ENCODE peak calls at places on chromosome 1, in seven cellular contexts. J is CD4-positive, alpha-beta T cell; P is aorta; R is transverse colon; C is tibial artery; H is mesenchymal stem cell; L is ovary. Z is an unnamed sample.
A peak's percentile ranks its signal among the peaks of the same experiment; 100 is the strongest.

GRCh38 chr1:42013881-42014470 is 95.3 kb upstream of the HIVEP3 start:
- DNase-seq in P (no peak), J (no peak), H (no peak), C (no peak), R (no peak), L (no peak), Z (no peak)

GRCh38 chr1:29856663-29857224 is 620.4 kb downstream of the PTPRU start:
- DNase-seq in L (no peak), J (no peak), H (no peak), P (no peak), C (peak; percentile 54), R (no peak), Z (no peak)

GRCh38 chr1:50704126-50704525 is 255.9 kb downstream of the FAF1 start:
- DNase-seq in L (no peak), J (no peak), H (peak; percentile 58), R (no peak), C (no peak), P (no peak), Z (no peak)

GRCh38 chr1:242890211-242890741 is 364.8 kb downstream of the CEP170 start:
- DNase-seq in C (no peak), L (no peak), P (no peak), R (no peak), J (no peak), H (no peak), Z (no peak)

GRCh38 chr1:154342836-154343472 is 17.6 kb downstream of the ATP8B2 start:
- DNase-seq in L (no peak), H (no peak), J (peak; percentile 63), C (no peak), R (peak; percentile 61), P (peak; percentile 78), Z (peak; percentile 61)

GRCh38 chr1:5907386-5907785 is 84.8 kb downstream of the NPHP4 start:
- DNase-seq in J (no peak), R (no peak), P (peak; percentile 57), L (no peak), C (peak; percentile 28), H (no peak), Z (no peak)

GRCh38 chr1:206788487-206789050 is 16.3 kb upstream of the IL10 start:
- DNase-seq in J (no peak), P (no peak), C (no peak), R (no peak), L (no peak), H (no peak), Z (no peak)

GRCh38 chr1:15696956-15697521 is 12.9 kb downstream of the PLEKHM2 start:
- DNase-seq in P (no peak), J (no peak), C (no peak), L (no peak), R (peak; percentile 44), H (no peak), Z (no peak)

GRCh38 chr1:222892137-222892763 is 77.4 kb downstream of the DISP1 start:
- DNase-seq in P (no peak), C (no peak), R (no peak), J (no peak), H (peak; percentile 93), L (no peak), Z (no peak)

GRCh38 chr1:220902916-220903315 is 23.7 kb downstream of the HLX start:
- DNase-seq in C (no peak), P (no peak), R (no peak), J (no peak), L (no peak), H (peak; percentile 14), Z (no peak)

GRCh38 chr1:78047131-78047530 is 1.4 kb downstream of the GIPC2 start:
- DNase-seq in R (no peak), H (no peak), C (no peak), J (no peak), L (no peak), P (no peak), Z (no peak)

GRCh38 chr1:234271243-234271606 is 102.0 kb upstream of the COA6 start:
- DNase-seq in J (no peak), P (no peak), H (no peak), R (no peak), L (no peak), C (no peak), Z (no peak)

GRCh38 chr1:161890574-161890973 is 124.5 kb downstream of the ATF6 start:
- DNase-seq in C (no peak), H (no peak), J (no peak), L (no peak), R (no peak), P (no peak), Z (no peak)

GRCh38 chr1:186967659-186968394 is 139.1 kb downstream of the PLA2G4A start:
- DNase-seq in C (no peak), L (no peak), R (no peak), J (no peak), P (no peak), H (peak; percentile 45), Z (no peak)

GRCh38 chr1:240967070-240967724 is 355.2 kb upstream of the GREM2 start:
- DNase-seq in J (no peak), L (no peak), P (no peak), H (no peak), R (no peak), C (no peak), Z (no peak)

GRCh38 chr1:12153181-12153785 is 13.5 kb upstream of the TNFRSF1B start:
- DNase-seq in P (no peak), C (peak; percentile 83), L (no peak), H (peak; percentile 93), R (peak; percentile 53), J (no peak), Z (no peak)

GRCh38 chr1:164644774-164645634 is 86.0 kb downstream of the PBX1 start:
- DNase-seq in P (no peak), J (no peak), L (no peak), H (peak; percentile 47), C (no peak), R (no peak), Z (no peak)

GRCh38 chr1:238345837-238346236 is 455.1 kb upstream of the ZP4 start:
- DNase-seq in C (no peak), L (no peak), R (no peak), P (no peak), H (no peak), J (no peak), Z (no peak)
- H3K9me3 ChIP-seq in C (no peaks in the 10 kb centered on the region), L (no peaks in the 10 kb centered on the region), R (no peaks in the 10 kb centered on the region), P (no peaks in the 10 kb centered on the region), H (peaks cover 12% of the 10 kb centered on the region), J (no peaks in the 10 kb centered on the region), Z (no peaks in the 10 kb centered on the region)

DNA sequence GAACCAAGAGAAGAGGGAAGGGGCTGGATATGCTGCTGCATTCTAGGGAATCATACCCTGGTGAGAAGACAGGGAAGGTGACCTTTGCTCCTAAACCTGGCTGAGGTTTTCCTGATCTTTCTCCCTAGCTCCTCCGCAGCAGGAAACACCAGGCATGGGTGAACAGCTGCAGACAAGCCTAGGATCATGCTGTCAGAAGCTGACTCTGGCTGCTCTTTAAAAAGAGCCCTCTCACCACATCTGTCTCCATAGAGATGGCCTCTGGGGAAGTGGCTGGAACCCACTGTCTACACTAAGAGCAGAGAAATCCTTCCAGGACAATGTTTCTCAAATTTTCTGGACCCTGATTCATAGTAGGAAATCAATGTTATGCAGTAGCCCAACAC is 57.6 kb downstream of the CD34 start:
- DNase-seq in C (no peak), R (no peak), L (no peak), H (no peak), J (no peak), P (no peak), Z (no peak)
- H3K9me3 ChIP-seq in C (no peaks in the 10 kb centered on the region), R (no peaks in the 10 kb centered on the region), L (no peaks in the 10 kb centered on the region), H (no peaks in the 10 kb centered on the region), J (no peaks in the 10 kb centered on the region), P (no peaks in the 10 kb centered on the region), Z (no peaks in the 10 kb centered on the region)

GRCh38 chr1:228243093-228243492 is 35.2 kb downstream of the OBSCN start:
- DNase-seq in R (no peak), J (no peak), H (no peak), C (no peak), L (no peak), P (no peak), Z (no peak)

GRCh38 chr1:228240411-228241240 is 32.8 kb downstream of the OBSCN start:
- DNase-seq in R (no peak), P (no peak), J (no peak), C (no peak), H (no peak), L (no peak), Z (no peak)

GRCh38 chr1:228238461-228238860 is 30.6 kb downstream of the OBSCN start:
- DNase-seq in L (no peak), R (no peak), C (no peak), J (no peak), H (no peak), P (no peak), Z (no peak)

GRCh38 chr1:228242313-228242864 is 34.5 kb downstream of the OBSCN start:
- DNase-seq in J (no peak), P (no peak), C (no peak), R (no peak), H (no peak), L (no peak), Z (no peak)

DNA sequence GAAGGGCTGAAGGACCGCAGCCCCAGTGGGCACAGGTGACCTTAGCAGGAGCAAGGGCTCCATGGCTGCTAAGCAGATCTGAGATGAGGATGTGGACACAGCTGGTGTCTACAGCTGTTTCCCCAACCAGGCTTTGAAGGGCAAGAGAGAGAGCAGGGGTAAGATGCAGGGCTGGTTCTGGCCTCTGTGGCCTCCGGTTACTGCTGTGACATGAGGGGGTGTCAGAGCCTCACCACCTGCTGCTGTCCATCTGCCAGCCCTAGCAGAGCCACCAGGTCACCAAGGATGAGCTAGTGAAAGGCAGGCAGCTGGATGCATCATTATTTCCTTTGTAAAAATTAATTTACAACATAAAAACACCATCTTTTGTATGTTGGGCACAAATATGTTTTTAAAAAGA is 33.4 kb downstream of the OBSCN start:
- DNase-seq in H (no peak), R (no peak), J (no peak), L (no peak), C (no peak), P (no peak), Z (no peak)
- H3K9me3 ChIP-seq in H (peaks cover 63% of the 10 kb centered on the region), R (peaks cover 25% of the 10 kb centered on the region), J (peaks cover 52% of the 10 kb centered on the region), L (peaks cover 5% of the 10 kb centered on the region), C (peaks cover 52% of the 10 kb centered on the region), P (peaks cover 16% of the 10 kb centered on the region), Z (peaks cover 9% of the 10 kb centered on the region)

DNA sequence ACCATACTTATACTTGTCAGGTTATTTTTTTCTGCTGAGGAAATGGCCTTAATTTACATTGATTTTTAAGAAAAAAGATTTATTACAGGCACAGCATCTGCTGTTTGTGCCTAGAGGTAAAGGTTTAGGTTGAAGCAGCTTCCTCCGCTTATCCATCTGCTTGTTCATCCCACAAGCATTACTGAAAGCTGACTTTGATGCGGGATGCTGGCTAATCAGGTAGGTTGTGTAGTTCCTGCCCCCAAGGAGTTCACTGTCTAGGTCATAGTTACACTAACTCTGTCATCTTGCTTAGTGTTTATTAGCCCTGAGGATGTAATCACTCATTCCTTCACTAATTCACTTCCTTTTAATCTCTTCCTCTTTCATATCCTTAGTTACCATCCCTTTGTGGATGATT is 377.7 kb upstream of the KAZN start:
- DNase-seq in R (no peak), J (no peak), L (no peak), P (no peak), C (no peak), H (no peak), Z (no peak)
- H3K9me3 ChIP-seq in R (peaks cover 26% of the 10 kb centered on the region), J (peaks cover 8% of the 10 kb centered on the region), L (no peaks in the 10 kb centered on the region), P (peaks cover 1% of the 10 kb centered on the region), C (peaks cover 21% of the 10 kb centered on the region), H (peaks cover 53% of the 10 kb centered on the region), Z (peaks cover 2% of the 10 kb centered on the region)